ENCODE peak calls at places on chromosomes 4 and X, in ten cellular contexts. D, C, J, T, P, M, Q, E, B and N are unnamed samples.

GRCh38 chrX:47540754-47541538 is 20.1 kb upstream of the ARAF start:
- DNase-seq in M (peak), C (peak), Q (no peak), P (peak), T (no peak), E (peak), B (peak), D (peak), J (peak), N (peak)

GRCh38 chr4:8101213-8101781 is 57.3 kb downstream of the ABLIM2 start:
- DNase-seq in M (peak), Q (no peak), T (no peak), C (no peak), D (no peak), B (peak), E (no peak), P (peak), J (no peak), N (no peak)

GRCh38 chr4:129176864-129177263 is 80.9 kb downstream of the C4orf33 start:
- DNase-seq in B (no peak), E (no peak), J (no peak), P (no peak), C (no peak), T (no peak), M (no peak), D (no peak), Q (no peak), N (no peak)

GRCh38 chr4:116501954-116502353 is 583.4 kb downstream of the TRAM1L1 start:
- DNase-seq in P (no peak), M (no peak), D (no peak), E (no peak), C (peak), J (no peak), B (no peak), T (no peak), Q (no peak), N (no peak)

GRCh38 chr4:67465032-67465762 is 80.1 kb downstream of the CENPC start:
- DNase-seq in J (no peak), T (no peak), M (peak), B (no peak), P (no peak), E (no peak), C (no peak), D (no peak), Q (no peak), N (no peak)

GRCh38 chr4:102734591-102735385 is 26.0 kb downstream of the MANBA start:
- DNase-seq in M (peak), Q (no peak), J (no peak), T (no peak), D (no peak), P (no peak), C (peak), B (no peak), E (no peak), N (no peak)

GRCh38 chr4:77862478-77863216 is at the start of gene MRPL1:
- DNase-seq in P (peak), J (peak), C (peak), D (peak), E (peak), Q (peak), T (peak), M (peak), B (peak), N (peak)

GRCh38 chr4:181710143-181710542 is 533.1 kb upstream of the TENM3 start:
- DNase-seq in D (no peak), C (no peak), B (no peak), P (no peak), M (no peak), Q (no peak), T (no peak), J (no peak), E (no peak), N (no peak)

GRCh38 chr4:94348705-94349104 is 6.1 kb upstream of the HPGDS start:
- DNase-seq in J (no peak), T (no peak), D (no peak), M (no peak), Q (no peak), B (no peak), C (no peak), E (no peak), P (no peak), N (no peak)

GRCh38 chrX:120251471-120252011 is 929 bp downstream of the ZBTB33 start:
- DNase-seq in Q (no peak), C (peak), M (peak), B (peak), T (peak), D (peak), E (no peak), J (no peak), P (no peak), N (no peak)

GRCh38 chrX:38036471-38036870 is 30.1 kb downstream of the SYTL5 start:
- DNase-seq in P (no peak), Q (no peak), M (peak), C (peak), T (no peak), J (no peak), D (no peak), B (no peak), E (no peak), N (no peak)

GRCh38 chr4:74320559-74321118 is 12.4 kb downstream of the EPGN start:
- DNase-seq in C (peak), J (no peak), D (peak), E (peak), Q (no peak), T (peak), M (peak), P (peak), B (peak), N (peak)

GRCh38 chr4:67035501-67035900 is 509.8 kb downstream of the CENPC start:
- DNase-seq in C (peak), B (peak), J (no peak), Q (no peak), T (no peak), E (no peak), P (peak), M (peak), D (no peak), N (no peak)

GRCh38 chrX:55742649-55743048 is 25.1 kb downstream of the RRAGB start:
- DNase-seq in M (no peak), E (no peak), C (no peak), T (no peak), Q (no peak), P (no peak), J (no peak), B (no peak), D (no peak), N (no peak)

GRCh38 chr4:157048248-157048647 is 27.7 kb upstream of the GLRB start:
- DNase-seq in T (no peak), P (no peak), M (peak), Q (no peak), C (no peak), E (no peak), D (no peak), J (no peak), B (peak), N (no peak)

GRCh38 chr4:2281575-2282343 is 19.9 kb upstream of the MXD4 start:
- DNase-seq in C (no peak), D (no peak), J (no peak), B (no peak), Q (peak), T (peak), M (no peak), E (no peak), P (no peak), N (no peak)

GRCh38 chrX:79065696-79066095 is 78.8 kb upstream of the GPR174 start:
- DNase-seq in J (no peak), Q (no peak), E (no peak), D (no peak), P (no peak), T (no peak), B (no peak), M (no peak), C (no peak), N (no peak)

GRCh38 chr4:89724716-89725115 is 112.2 kb downstream of the SNCA start:
- DNase-seq in D (no peak), M (peak), B (peak), P (no peak), Q (no peak), E (no peak), T (no peak), C (peak), J (no peak), N (no peak)